ENCODE peak calls at places on chromosomes 7 and 10, in six cellular contexts. Y is IMR-90, X is endothelial cell, K is HFFc6, J is sigmoid colon, A is HL-60. H is an unnamed sample.

GRCh38 chr10:22657566-22658190 is 56.7 kb downstream of the PIP4K2A start:
- DNase-seq in Y (peak), X (no peak), K (peak), J (no peak), A (no peak), H (no peak)

GRCh38 chr7:56092789-56093531 is at the start of gene PHKG1:
- DNase-seq in Y (peak), X (no peak), K (peak), J (peak), A (no peak), H (no peak)

GRCh38 chr7:96734343-96734742 is 24.7 kb upstream of the SEM1 start:
- DNase-seq in Y (no peak), X (no peak), K (no peak), J (no peak), A (no peak), H (no peak)

GRCh38 chr7:2266911-2267310 is 24.9 kb downstream of the NUDT1 start:
- DNase-seq in Y (peak), X (no peak), K (peak), J (no peak), A (no peak), H (no peak)

GRCh38 chr10:33333260-33334169 is 952 bp downstream of the NRP1 start:
- DNase-seq in Y (no peak), X (no peak), K (no peak), J (no peak), A (peak), H (no peak)

GRCh38 chr7:4479367-4480039 is 202.6 kb upstream of the FOXK1 start:
- DNase-seq in Y (peak), X (no peak), K (peak), J (no peak), A (peak), H (no peak)

GRCh38 chr7:80790877-80791276 is 128.0 kb downstream of the SEMA3C start:
- DNase-seq in Y (no peak), X (no peak), K (no peak), J (peak), A (no peak), H (no peak)

GRCh38 chr10:66717221-66717981 is 208.4 kb upstream of the LRRTM3 start:
- DNase-seq in Y (no peak), X (no peak), K (no peak), J (no peak), A (no peak), H (no peak)

GRCh38 chr10:42475168-42476098 is 162.9 kb downstream of the ZNF33B start:
- DNase-seq in Y (peak), X (no peak), K (peak), J (no peak), A (no peak), H (no peak)

GRCh38 chr10:71980181-71981023 is 16.2 kb downstream of the CHST3 start:
- DNase-seq in Y (peak), X (no peak), K (no peak), J (no peak), A (no peak), H (no peak)

GRCh38 chr10:8059191-8059936 is 4.9 kb downstream of the GATA3 start:
- DNase-seq in Y (no peak), X (peak), K (no peak), J (no peak), A (no peak), H (no peak)

DNA sequence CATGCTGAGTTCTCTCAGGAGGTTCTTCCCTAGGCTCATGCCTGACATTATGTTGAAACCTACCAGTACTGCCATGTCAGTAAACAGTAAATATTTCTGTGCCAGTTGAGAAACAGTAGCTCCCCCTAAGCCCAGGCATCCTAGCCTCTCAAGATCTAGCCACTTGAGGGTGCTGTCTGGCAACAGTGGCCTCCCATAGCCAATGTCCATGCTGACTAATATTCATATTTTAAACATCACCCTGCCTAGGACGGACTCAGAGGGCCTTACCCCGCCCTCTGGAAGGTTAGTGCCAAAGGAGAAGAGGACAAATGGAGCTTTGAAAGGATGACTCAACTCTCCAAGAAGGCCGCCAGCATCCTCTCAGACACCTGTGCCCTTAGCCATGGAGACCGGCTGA is 7.7 kb downstream of the ACSM6 start:
- DNase-seq in Y (peak), X (no peak), K (peak), J (no peak), A (no peak), H (no peak)
- TF ChIP-seq CTCF in Y (peak), X (no peak), K (peak), J (no peak), A (no peak), H (no peak)

GRCh38 chr10:79502561-79503309 is 9.6 kb upstream of the EIF5AL1 start:
- DNase-seq in Y (no peak), X (peak), K (no peak), J (no peak), A (no peak), H (no peak)
- TF ChIP-seq CTCF in Y (peak), X (peak), K (peak), J (no peak), A (no peak), H (no peak)

DNA sequence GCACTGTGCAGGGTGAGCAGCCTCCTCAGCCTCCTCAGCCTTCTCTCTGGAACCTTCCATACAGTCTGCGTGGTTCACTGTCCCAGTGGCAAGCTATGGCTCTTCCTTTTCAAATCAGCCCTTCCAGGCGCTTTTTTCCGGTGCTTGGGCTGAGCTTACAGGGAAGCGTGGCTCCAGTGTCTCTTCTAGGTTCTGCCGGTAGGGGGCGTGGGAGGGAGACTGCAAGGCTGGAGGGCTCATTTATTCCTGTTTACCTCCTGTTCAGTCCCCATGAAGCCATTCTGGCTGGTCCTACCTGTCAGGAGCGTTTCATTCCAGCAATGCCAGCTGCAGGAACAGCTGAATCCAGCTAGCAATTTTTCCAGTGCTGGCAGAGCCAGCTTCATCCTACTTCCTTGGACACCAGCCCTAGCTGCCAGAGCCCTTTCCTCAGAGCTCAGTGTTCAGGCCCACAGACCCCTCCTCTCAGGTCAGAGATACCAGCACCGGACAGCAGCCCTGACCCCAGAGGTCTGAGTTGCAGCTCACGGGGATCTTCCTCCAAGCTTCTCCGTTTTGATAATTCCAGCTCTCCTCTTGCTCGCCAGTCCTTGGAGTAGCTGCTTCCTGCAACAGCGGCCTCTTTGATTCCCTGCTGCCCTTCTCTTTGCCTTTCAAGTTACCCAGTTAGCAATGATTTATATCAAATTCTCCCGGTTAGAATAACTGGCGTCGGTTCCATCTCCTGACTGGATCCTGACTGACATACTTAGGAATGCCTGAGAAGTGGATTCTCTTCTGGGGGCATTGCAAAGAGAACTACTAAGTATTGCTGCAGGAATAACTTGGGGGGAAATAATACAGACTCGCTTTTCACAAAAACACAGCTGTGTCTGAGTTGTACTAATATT is 129.8 kb downstream of the FRMD4A start:
- DNase-seq in Y (peak), X (peak), K (no peak), J (no peak), A (no peak), H (no peak)
- TF ChIP-seq CTCF in Y (peak), X (peak), K (peak), J (no peak), A (no peak), H (no peak)

GRCh38 chr10:131398166-131398565 is 86.6 kb upstream of the TCERG1L start:
- DNase-seq in Y (no peak), X (no peak), K (no peak), J (no peak), A (no peak), H (no peak)

GRCh38 chr10:131391991-131392390 is 80.5 kb upstream of the TCERG1L start:
- DNase-seq in Y (no peak), X (no peak), K (no peak), J (no peak), A (no peak), H (no peak)

GRCh38 chr10:131400518-131400917 is 89.0 kb upstream of the TCERG1L start:
- DNase-seq in Y (no peak), X (no peak), K (no peak), J (no peak), A (no peak), H (no peak)

GRCh38 chr10:131396108-131397010 is 84.8 kb upstream of the TCERG1L start:
- DNase-seq in Y (no peak), X (no peak), K (no peak), J (peak), A (no peak), H (no peak)
- TF ChIP-seq CTCF in Y (no peak), X (no peak), K (no peak), J (no peak), A (no peak), H (no peak)

GRCh38 chr10:49112851-49113250 is 2.5 kb downstream of the VSTM4 start:
- DNase-seq in Y (no peak), X (no peak), K (no peak), J (no peak), A (no peak), H (no peak)
- TF ChIP-seq CTCF in Y (no peak), X (no peak), K (no peak), J (no peak), A (no peak), H (no peak)

H was measured in activated B cell treated with CpG ODN at 0.5 μM for 24 hours.